ENCODE peak calls at places on chromosomes 4 and X, in ten cellular contexts. D is hypothalamus; R is pancreas; S is foreskin fibroblast; J is thyroid gland; B is stimulated activated CD4-positive, alpha-beta T cell treated with anti-CD3 and anti-CD28 coated beads, Interleukin-2, amount 100 ng/mL, for 24 hours; C is T47D; P is activated T-cell treated with anti-CD3 and anti-CD28 coated beads for 24 hours; G is glomerular endothelial cell; X is activated naive CD4-positive, alpha-beta T cell treated with Interleukin-2 at 50 U/mL for 16 hours. Y is an unnamed sample.

GRCh38 chrX:139560221-139560620 is 29.7 kb downstream of the F9 start:
- DNase-seq in B (no peak), G (no peak), S (no peak), R (no peak), X (no peak), J (no peak), P (no peak), D (no peak), C (no peak), Y (no peak)

GRCh38 chrX:32195611-32196010 is 1015.7 kb downstream of the DMD start:
- DNase-seq in C (no peak), J (no peak), D (no peak), P (no peak), R (no peak), X (no peak), S (no peak), B (no peak), G (no peak), Y (peak; percentile 3)

GRCh38 chrX:147916375-147916968 is 4.8 kb downstream of the FMR1 start:
- DNase-seq in R (no peak), S (no peak), P (no peak), J (no peak), C (no peak), B (no peak), G (no peak), D (no peak), X (no peak), Y (no peak)

GRCh38 chrX:17372052-17372451 is 2.9 kb upstream of the NHS start:
- DNase-seq in C (no peak), S (no peak), X (no peak), G (no peak), D (no peak), B (no peak), J (no peak), R (no peak), P (no peak), Y (no peak)

GRCh38 chr4:161203865-161204264 is 959.9 kb downstream of the FSTL5 start:
- DNase-seq in X (no peak), D (no peak), J (no peak), G (no peak), R (no peak), C (no peak), P (no peak), B (no peak), S (no peak), Y (no peak)

GRCh38 chr4:177484613-177485021 is 42.4 kb upstream of the AGA start:
- DNase-seq in C (no peak), X (no peak), D (no peak), J (no peak), R (no peak), S (peak; percentile 84), G (peak; percentile 29), P (no peak), B (no peak), Y (no peak)

GRCh38 chr4:83282049-83282535 is 2.5 kb downstream of the COQ2 start:
- DNase-seq in D (no peak), X (peak; percentile 45), R (no peak), J (peak; percentile 15), S (peak; percentile 52), G (no peak), B (peak; percentile 42), P (peak; percentile 52), C (peak; percentile 50), Y (no peak)

GRCh38 chr4:151950993-151951726 is 190.4 kb upstream of the GATB start:
- DNase-seq in B (no peak), P (no peak), X (no peak), S (no peak), D (no peak), C (no peak), G (no peak), R (no peak), J (no peak), Y (no peak)

GRCh38 chr4:10656988-10657387 is 27.6 kb downstream of the CLNK start:
- DNase-seq in P (no peak), X (no peak), C (peak; percentile 82), D (no peak), R (no peak), G (no peak), J (no peak), B (no peak), S (no peak), Y (no peak)

GRCh38 chr4:24219171-24219570 is 329.3 kb upstream of the PPARGC1A start:
- DNase-seq in G (no peak), P (no peak), R (no peak), J (no peak), C (no peak), B (no peak), D (no peak), S (no peak), X (no peak), Y (no peak)

GRCh38 chr4:100170986-100171385 is 19.3 kb downstream of the DDIT4L start:
- DNase-seq in G (no peak), D (no peak), B (no peak), S (no peak), X (no peak), R (no peak), C (no peak), P (no peak), J (no peak), Y (no peak)

GRCh38 chr4:1711055-1711905 is 839 bp downstream of the SLBP start:
- DNase-seq in C (peak; percentile 46), P (no peak), R (peak; percentile 80), D (no peak), J (peak; percentile 62), B (peak; percentile 49), S (peak; percentile 43), G (no peak), X (peak; percentile 47), Y (peak; percentile 58)

GRCh38 chr4:97239699-97239997 is 903.6 kb downstream of the STPG2 start:
- DNase-seq in X (no peak), R (no peak), S (no peak), D (no peak), J (no peak), B (no peak), C (no peak), P (no peak), G (no peak), Y (no peak)

GRCh38 chr4:52866734-52867133 is 4.6 kb downstream of the RASL11B start:
- DNase-seq in C (no peak), S (no peak), X (no peak), P (no peak), D (no peak), J (no peak), B (no peak), R (no peak), G (no peak), Y (no peak)

GRCh38 chr4:3314706-3315260 is 22.0 kb downstream of the RGS12 start:
- DNase-seq in R (peak; percentile 35), G (no peak), D (no peak), C (no peak), B (no peak), X (no peak), P (no peak), S (no peak), J (no peak), Y (no peak)

GRCh38 chrX:2391869-2392606 is 108.7 kb downstream of the DHRSX start:
- DNase-seq in R (no peak), S (peak; percentile 42), P (no peak), C (peak; percentile 82), G (no peak), D (no peak), J (no peak), X (no peak), B (no peak), Y (no peak)

GRCh38 chr4:33107813-33108212 is 2387.6 kb downstream of the PCDH7 start:
- DNase-seq in G (no peak), X (no peak), P (no peak), R (no peak), S (no peak), J (no peak), C (no peak), B (no peak), D (no peak), Y (no peak)